ENCODE peak calls at places on chromosomes 2 and 18, in eight cellular contexts. One of them, this sample, is unnamed.

GRCh38 chr2:234026111-234026510 is 24.4 kb upstream of the SPP2 start:
- DNase-seq in activated CD8-positive, alpha-beta T cell treated with anti-CD3 and anti-CD28 coated beads for 36 hours: no peak
- DNase-seq in body of pancreas: no peak
- DNase-seq in stimulated activated CD4-positive, alpha-beta T cell treated with anti-CD3 and anti-CD28 coated beads, Interleukin-2, amount 100 ng/mL, for 24 hours: no peak
- DNase-seq in Peyer's patch: no peak
- DNase-seq in NCI-H1417: peak; percentile 21
- DNase-seq in MCF 10A: no peak
- DNase-seq in NCI-H1694: no peak
- DNase-seq in this sample: no peak

GRCh38 chr18:40685241-40685640 is 1269.8 kb upstream of the PIK3C3 start:
- DNase-seq in NCI-H1694: no peak
- DNase-seq in activated CD8-positive, alpha-beta T cell treated with anti-CD3 and anti-CD28 coated beads for 36 hours: no peak
- DNase-seq in stimulated activated CD4-positive, alpha-beta T cell treated with anti-CD3 and anti-CD28 coated beads, Interleukin-2, amount 100 ng/mL, for 24 hours: no peak
- DNase-seq in body of pancreas: no peak
- DNase-seq in Peyer's patch: no peak
- DNase-seq in MCF 10A: no peak
- DNase-seq in NCI-H1417: no peak
- DNase-seq in this sample: no peak

GRCh38 chr2:148896116-148896515 is 21.1 kb downstream of the KIF5C start:
- DNase-seq in stimulated activated CD4-positive, alpha-beta T cell treated with anti-CD3 and anti-CD28 coated beads, Interleukin-2, amount 100 ng/mL, for 24 hours: no peak
- DNase-seq in body of pancreas: no peak
- DNase-seq in Peyer's patch: no peak
- DNase-seq in NCI-H1417: no peak
- DNase-seq in NCI-H1694: no peak
- DNase-seq in activated CD8-positive, alpha-beta T cell treated with anti-CD3 and anti-CD28 coated beads for 36 hours: no peak
- DNase-seq in MCF 10A: no peak
- DNase-seq in this sample: no peak

GRCh38 chr2:60745761-60746160 is 10.3 kb upstream of the PAPOLG start:
- DNase-seq in MCF 10A: no peak
- DNase-seq in stimulated activated CD4-positive, alpha-beta T cell treated with anti-CD3 and anti-CD28 coated beads, Interleukin-2, amount 100 ng/mL, for 24 hours: no peak
- DNase-seq in Peyer's patch: no peak
- DNase-seq in NCI-H1694: no peak
- DNase-seq in activated CD8-positive, alpha-beta T cell treated with anti-CD3 and anti-CD28 coated beads for 36 hours: peak; percentile 31
- DNase-seq in body of pancreas: no peak
- DNase-seq in NCI-H1417: no peak
- DNase-seq in this sample: no peak

GRCh38 chr2:42922790-42923631 is 130.6 kb upstream of the HAAO start:
- DNase-seq in MCF 10A: peak; percentile 76
- DNase-seq in body of pancreas: no peak
- DNase-seq in Peyer's patch: no peak
- DNase-seq in activated CD8-positive, alpha-beta T cell treated with anti-CD3 and anti-CD28 coated beads for 36 hours: no peak
- DNase-seq in NCI-H1417: no peak
- DNase-seq in NCI-H1694: no peak
- DNase-seq in stimulated activated CD4-positive, alpha-beta T cell treated with anti-CD3 and anti-CD28 coated beads, Interleukin-2, amount 100 ng/mL, for 24 hours: no peak
- DNase-seq in this sample: no peak

GRCh38 chr2:239291505-239292350 is 109.1 kb downstream of the HDAC4 start:
- DNase-seq in NCI-H1694: no peak
- DNase-seq in stimulated activated CD4-positive, alpha-beta T cell treated with anti-CD3 and anti-CD28 coated beads, Interleukin-2, amount 100 ng/mL, for 24 hours: no peak
- DNase-seq in NCI-H1417: peak; percentile 55
- DNase-seq in Peyer's patch: peak; percentile 55
- DNase-seq in MCF 10A: no peak
- DNase-seq in body of pancreas: no peak
- DNase-seq in activated CD8-positive, alpha-beta T cell treated with anti-CD3 and anti-CD28 coated beads for 36 hours: no peak
- DNase-seq in this sample: no peak

GRCh38 chr2:9753665-9754531 is 89.4 kb upstream of the TAF1B start:
- DNase-seq in Peyer's patch: peak; percentile 66
- DNase-seq in body of pancreas: no peak
- DNase-seq in NCI-H1694: no peak
- DNase-seq in stimulated activated CD4-positive, alpha-beta T cell treated with anti-CD3 and anti-CD28 coated beads, Interleukin-2, amount 100 ng/mL, for 24 hours: peak; percentile 72
- DNase-seq in NCI-H1417: no peak
- DNase-seq in MCF 10A: peak; percentile 77
- DNase-seq in activated CD8-positive, alpha-beta T cell treated with anti-CD3 and anti-CD28 coated beads for 36 hours: peak; percentile 77
- DNase-seq in this sample: no peak

GRCh38 chr2:117982376-117983033 is 31.4 kb downstream of the CCDC93 start:
- DNase-seq in Peyer's patch: no peak
- DNase-seq in NCI-H1694: no peak
- DNase-seq in MCF 10A: no peak
- DNase-seq in stimulated activated CD4-positive, alpha-beta T cell treated with anti-CD3 and anti-CD28 coated beads, Interleukin-2, amount 100 ng/mL, for 24 hours: no peak
- DNase-seq in activated CD8-positive, alpha-beta T cell treated with anti-CD3 and anti-CD28 coated beads for 36 hours: no peak
- DNase-seq in NCI-H1417: no peak
- DNase-seq in body of pancreas: no peak
- DNase-seq in this sample: no peak

GRCh38 chr2:186486651-186487647 is 889 bp downstream of the ZC3H15 start:
- DNase-seq in MCF 10A: peak; percentile 47
- DNase-seq in Peyer's patch: no peak
- DNase-seq in activated CD8-positive, alpha-beta T cell treated with anti-CD3 and anti-CD28 coated beads for 36 hours: no peak
- DNase-seq in NCI-H1417: no peak
- DNase-seq in body of pancreas: no peak
- DNase-seq in NCI-H1694: no peak
- DNase-seq in stimulated activated CD4-positive, alpha-beta T cell treated with anti-CD3 and anti-CD28 coated beads, Interleukin-2, amount 100 ng/mL, for 24 hours: no peak
- DNase-seq in this sample: no peak

GRCh38 chr2:175036582-175037018 is 31.4 kb upstream of the CHN1 start:
- DNase-seq in NCI-H1694: no peak
- DNase-seq in Peyer's patch: no peak
- DNase-seq in stimulated activated CD4-positive, alpha-beta T cell treated with anti-CD3 and anti-CD28 coated beads, Interleukin-2, amount 100 ng/mL, for 24 hours: no peak
- DNase-seq in activated CD8-positive, alpha-beta T cell treated with anti-CD3 and anti-CD28 coated beads for 36 hours: no peak
- DNase-seq in body of pancreas: no peak
- DNase-seq in MCF 10A: peak; percentile 45
- DNase-seq in NCI-H1417: no peak
- DNase-seq in this sample: no peak

GRCh38 chr2:105324732-105325131 is 4.8 kb downstream of the TGFBRAP1 start:
- DNase-seq in NCI-H1694: no peak
- DNase-seq in activated CD8-positive, alpha-beta T cell treated with anti-CD3 and anti-CD28 coated beads for 36 hours: no peak
- DNase-seq in MCF 10A: peak; percentile 17
- DNase-seq in body of pancreas: no peak
- DNase-seq in NCI-H1417: no peak
- DNase-seq in stimulated activated CD4-positive, alpha-beta T cell treated with anti-CD3 and anti-CD28 coated beads, Interleukin-2, amount 100 ng/mL, for 24 hours: no peak
- DNase-seq in Peyer's patch: no peak
- DNase-seq in this sample: peak; percentile 45

GRCh38 chr2:102251042-102251848 is 60.1 kb upstream of the IL1RL1 start:
- DNase-seq in NCI-H1694: no peak
- DNase-seq in body of pancreas: peak; percentile 40
- DNase-seq in MCF 10A: no peak
- DNase-seq in activated CD8-positive, alpha-beta T cell treated with anti-CD3 and anti-CD28 coated beads for 36 hours: peak; percentile 75
- DNase-seq in NCI-H1417: no peak
- DNase-seq in Peyer's patch: peak; percentile 72
- DNase-seq in stimulated activated CD4-positive, alpha-beta T cell treated with anti-CD3 and anti-CD28 coated beads, Interleukin-2, amount 100 ng/mL, for 24 hours: peak; percentile 77
- DNase-seq in this sample: no peak

GRCh38 chr2:132424526-132425121 is 8.0 kb downstream of the GPR39 start:
- DNase-seq in NCI-H1694: no peak
- DNase-seq in Peyer's patch: no peak
- DNase-seq in MCF 10A: no peak
- DNase-seq in stimulated activated CD4-positive, alpha-beta T cell treated with anti-CD3 and anti-CD28 coated beads, Interleukin-2, amount 100 ng/mL, for 24 hours: no peak
- DNase-seq in body of pancreas: peak; percentile 31
- DNase-seq in NCI-H1417: no peak
- DNase-seq in activated CD8-positive, alpha-beta T cell treated with anti-CD3 and anti-CD28 coated beads for 36 hours: no peak
- DNase-seq in this sample: peak; percentile 47

GRCh38 chr2:189285962-189286648 is 106.5 kb upstream of the COL5A2 start:
- DNase-seq in stimulated activated CD4-positive, alpha-beta T cell treated with anti-CD3 and anti-CD28 coated beads, Interleukin-2, amount 100 ng/mL, for 24 hours: no peak
- DNase-seq in Peyer's patch: no peak
- DNase-seq in body of pancreas: no peak
- DNase-seq in activated CD8-positive, alpha-beta T cell treated with anti-CD3 and anti-CD28 coated beads for 36 hours: no peak
- DNase-seq in NCI-H1694: no peak
- DNase-seq in MCF 10A: peak; percentile 76
- DNase-seq in NCI-H1417: peak; percentile 0
- DNase-seq in this sample: peak; percentile 81

GRCh38 chr2:36489296-36489695 is 108.7 kb downstream of the FEZ2 start:
- DNase-seq in NCI-H1694: no peak
- DNase-seq in NCI-H1417: no peak
- DNase-seq in Peyer's patch: no peak
- DNase-seq in MCF 10A: peak; percentile 55
- DNase-seq in body of pancreas: no peak
- DNase-seq in stimulated activated CD4-positive, alpha-beta T cell treated with anti-CD3 and anti-CD28 coated beads, Interleukin-2, amount 100 ng/mL, for 24 hours: no peak
- DNase-seq in activated CD8-positive, alpha-beta T cell treated with anti-CD3 and anti-CD28 coated beads for 36 hours: no peak
- DNase-seq in this sample: no peak

GRCh38 chr2:2229898-2230817 is 100.9 kb downstream of the MYT1L start:
- DNase-seq in NCI-H1694: peak; percentile 81
- DNase-seq in Peyer's patch: no peak
- DNase-seq in activated CD8-positive, alpha-beta T cell treated with anti-CD3 and anti-CD28 coated beads for 36 hours: no peak
- DNase-seq in stimulated activated CD4-positive, alpha-beta T cell treated with anti-CD3 and anti-CD28 coated beads, Interleukin-2, amount 100 ng/mL, for 24 hours: no peak
- DNase-seq in NCI-H1417: peak; percentile 53
- DNase-seq in MCF 10A: no peak
- DNase-seq in body of pancreas: peak; percentile 46
- DNase-seq in this sample: no peak

GRCh38 chr2:239676716-239677454 is 276.1 kb upstream of the HDAC4 start:
- DNase-seq in Peyer's patch: no peak
- DNase-seq in NCI-H1417: no peak
- DNase-seq in activated CD8-positive, alpha-beta T cell treated with anti-CD3 and anti-CD28 coated beads for 36 hours: no peak
- DNase-seq in NCI-H1694: no peak
- DNase-seq in body of pancreas: no peak
- DNase-seq in stimulated activated CD4-positive, alpha-beta T cell treated with anti-CD3 and anti-CD28 coated beads, Interleukin-2, amount 100 ng/mL, for 24 hours: no peak
- DNase-seq in MCF 10A: no peak
- DNase-seq in this sample: no peak

GRCh38 chr2:226514895-226515294 is 284.7 kb downstream of the IRS1 start:
- DNase-seq in activated CD8-positive, alpha-beta T cell treated with anti-CD3 and anti-CD28 coated beads for 36 hours: no peak
- DNase-seq in MCF 10A: peak; percentile 55
- DNase-seq in Peyer's patch: no peak
- DNase-seq in stimulated activated CD4-positive, alpha-beta T cell treated with anti-CD3 and anti-CD28 coated beads, Interleukin-2, amount 100 ng/mL, for 24 hours: no peak
- DNase-seq in body of pancreas: no peak
- DNase-seq in NCI-H1694: no peak
- DNase-seq in NCI-H1417: no peak
- DNase-seq in this sample: no peak

GRCh38 chr2:148756292-148756975 is 111.9 kb downstream of the EPC2 start:
- DNase-seq in NCI-H1417: no peak
- DNase-seq in NCI-H1694: no peak
- DNase-seq in MCF 10A: peak; percentile 67
- DNase-seq in body of pancreas: no peak
- DNase-seq in activated CD8-positive, alpha-beta T cell treated with anti-CD3 and anti-CD28 coated beads for 36 hours: no peak
- DNase-seq in stimulated activated CD4-positive, alpha-beta T cell treated with anti-CD3 and anti-CD28 coated beads, Interleukin-2, amount 100 ng/mL, for 24 hours: no peak
- DNase-seq in Peyer's patch: no peak
- DNase-seq in this sample: no peak

GRCh38 chr18:35089382-35089781 is 48.2 kb downstream of the MAPRE2 start:
- DNase-seq in NCI-H1694: no peak
- DNase-seq in MCF 10A: no peak
- DNase-seq in NCI-H1417: no peak
- DNase-seq in stimulated activated CD4-positive, alpha-beta T cell treated with anti-CD3 and anti-CD28 coated beads, Interleukin-2, amount 100 ng/mL, for 24 hours: no peak
- DNase-seq in body of pancreas: no peak
- DNase-seq in Peyer's patch: no peak
- DNase-seq in activated CD8-positive, alpha-beta T cell treated with anti-CD3 and anti-CD28 coated beads for 36 hours: no peak
- DNase-seq in this sample: no peak

GRCh38 chr2:223001831-223002230 is 50.2 kb upstream of the KCNE4 start:
- DNase-seq in NCI-H1417: no peak
- DNase-seq in MCF 10A: no peak
- DNase-seq in activated CD8-positive, alpha-beta T cell treated with anti-CD3 and anti-CD28 coated beads for 36 hours: no peak
- DNase-seq in Peyer's patch: no peak
- DNase-seq in body of pancreas: no peak
- DNase-seq in stimulated activated CD4-positive, alpha-beta T cell treated with anti-CD3 and anti-CD28 coated beads, Interleukin-2, amount 100 ng/mL, for 24 hours: no peak
- DNase-seq in NCI-H1694: no peak
- DNase-seq in this sample: peak; percentile 11

GRCh38 chr2:33322099-33322498 is 154.3 kb upstream of the RASGRP3 start:
- DNase-seq in NCI-H1694: no peak
- DNase-seq in activated CD8-positive, alpha-beta T cell treated with anti-CD3 and anti-CD28 coated beads for 36 hours: peak; percentile 8
- DNase-seq in stimulated activated CD4-positive, alpha-beta T cell treated with anti-CD3 and anti-CD28 coated beads, Interleukin-2, amount 100 ng/mL, for 24 hours: no peak
- DNase-seq in body of pancreas: peak; percentile 19
- DNase-seq in MCF 10A: no peak
- DNase-seq in NCI-H1417: no peak
- DNase-seq in Peyer's patch: peak; percentile 47
- DNase-seq in this sample: no peak

GRCh38 chr2:12232876-12233275 is 483.9 kb upstream of the TRIB2 start:
- DNase-seq in NCI-H1417: no peak
- DNase-seq in NCI-H1694: no peak
- DNase-seq in MCF 10A: no peak
- DNase-seq in body of pancreas: no peak
- DNase-seq in stimulated activated CD4-positive, alpha-beta T cell treated with anti-CD3 and anti-CD28 coated beads, Interleukin-2, amount 100 ng/mL, for 24 hours: no peak
- DNase-seq in activated CD8-positive, alpha-beta T cell treated with anti-CD3 and anti-CD28 coated beads for 36 hours: no peak
- DNase-seq in Peyer's patch: no peak
- DNase-seq in this sample: no peak

GRCh38 chr2:221399183-221399582 is 172.9 kb downstream of the EPHA4 start:
- DNase-seq in stimulated activated CD4-positive, alpha-beta T cell treated with anti-CD3 and anti-CD28 coated beads, Interleukin-2, amount 100 ng/mL, for 24 hours: no peak
- DNase-seq in activated CD8-positive, alpha-beta T cell treated with anti-CD3 and anti-CD28 coated beads for 36 hours: no peak
- DNase-seq in NCI-H1694: no peak
- DNase-seq in NCI-H1417: no peak
- DNase-seq in body of pancreas: no peak
- DNase-seq in Peyer's patch: no peak
- DNase-seq in MCF 10A: no peak
- DNase-seq in this sample: no peak

GRCh38 chr2:20559277-20559676 is 91.6 kb downstream of the HS1BP3 start:
- DNase-seq in body of pancreas: no peak
- DNase-seq in stimulated activated CD4-positive, alpha-beta T cell treated with anti-CD3 and anti-CD28 coated beads, Interleukin-2, amount 100 ng/mL, for 24 hours: no peak
- DNase-seq in NCI-H1694: no peak
- DNase-seq in activated CD8-positive, alpha-beta T cell treated with anti-CD3 and anti-CD28 coated beads for 36 hours: no peak
- DNase-seq in MCF 10A: no peak
- DNase-seq in NCI-H1417: no peak
- DNase-seq in Peyer's patch: no peak
- DNase-seq in this sample: no peak

GRCh38 chr2:99803846-99804245 is 314.0 kb upstream of the REV1 start:
- DNase-seq in MCF 10A: no peak
- DNase-seq in Peyer's patch: no peak
- DNase-seq in stimulated activated CD4-positive, alpha-beta T cell treated with anti-CD3 and anti-CD28 coated beads, Interleukin-2, amount 100 ng/mL, for 24 hours: no peak
- DNase-seq in NCI-H1417: no peak
- DNase-seq in NCI-H1694: no peak
- DNase-seq in body of pancreas: no peak
- DNase-seq in activated CD8-positive, alpha-beta T cell treated with anti-CD3 and anti-CD28 coated beads for 36 hours: no peak
- DNase-seq in this sample: no peak

GRCh38 chr2:197673606-197674005 is 1.8 kb downstream of the RFTN2 start:
- DNase-seq in activated CD8-positive, alpha-beta T cell treated with anti-CD3 and anti-CD28 coated beads for 36 hours: no peak
- DNase-seq in Peyer's patch: no peak
- DNase-seq in stimulated activated CD4-positive, alpha-beta T cell treated with anti-CD3 and anti-CD28 coated beads, Interleukin-2, amount 100 ng/mL, for 24 hours: no peak
- DNase-seq in body of pancreas: no peak
- DNase-seq in NCI-H1417: no peak
- DNase-seq in MCF 10A: no peak
- DNase-seq in NCI-H1694: no peak
- DNase-seq in this sample: no peak

GRCh38 chr2:212816267-212816666 is 277.7 kb upstream of the ERBB4 start:
- DNase-seq in NCI-H1694: no peak
- DNase-seq in Peyer's patch: no peak
- DNase-seq in MCF 10A: no peak
- DNase-seq in stimulated activated CD4-positive, alpha-beta T cell treated with anti-CD3 and anti-CD28 coated beads, Interleukin-2, amount 100 ng/mL, for 24 hours: no peak
- DNase-seq in body of pancreas: no peak
- DNase-seq in activated CD8-positive, alpha-beta T cell treated with anti-CD3 and anti-CD28 coated beads for 36 hours: no peak
- DNase-seq in NCI-H1417: no peak
- DNase-seq in this sample: no peak

GRCh38 chr18:23302852-23303527 is 150.1 kb upstream of the RIOK3 start:
- DNase-seq in activated CD8-positive, alpha-beta T cell treated with anti-CD3 and anti-CD28 coated beads for 36 hours: no peak
- DNase-seq in Peyer's patch: no peak
- DNase-seq in stimulated activated CD4-positive, alpha-beta T cell treated with anti-CD3 and anti-CD28 coated beads, Interleukin-2, amount 100 ng/mL, for 24 hours: no peak
- DNase-seq in MCF 10A: peak; percentile 64
- DNase-seq in NCI-H1694: no peak
- DNase-seq in NCI-H1417: no peak
- DNase-seq in body of pancreas: no peak
- DNase-seq in this sample: peak; percentile 90

GRCh38 chr2:190514676-190515075 is 19.8 kb downstream of the NEMP2 start:
- DNase-seq in MCF 10A: no peak
- DNase-seq in NCI-H1694: no peak
- DNase-seq in body of pancreas: no peak
- DNase-seq in Peyer's patch: no peak
- DNase-seq in activated CD8-positive, alpha-beta T cell treated with anti-CD3 and anti-CD28 coated beads for 36 hours: no peak
- DNase-seq in stimulated activated CD4-positive, alpha-beta T cell treated with anti-CD3 and anti-CD28 coated beads, Interleukin-2, amount 100 ng/mL, for 24 hours: no peak
- DNase-seq in NCI-H1417: no peak
- DNase-seq in this sample: no peak

GRCh38 chr18:11850821-11851155 is 425 bp upstream of the CHMP1B start:
- DNase-seq in Peyer's patch: no peak
- DNase-seq in NCI-H1694: no peak
- DNase-seq in MCF 10A: no peak
- DNase-seq in NCI-H1417: no peak
- DNase-seq in activated CD8-positive, alpha-beta T cell treated with anti-CD3 and anti-CD28 coated beads for 36 hours: no peak
- DNase-seq in body of pancreas: no peak
- DNase-seq in stimulated activated CD4-positive, alpha-beta T cell treated with anti-CD3 and anti-CD28 coated beads, Interleukin-2, amount 100 ng/mL, for 24 hours: no peak
- DNase-seq in this sample: peak; percentile 79

GRCh38 chr2:132721938-132722337 is 51.9 kb upstream of the LYPD1 start:
- DNase-seq in activated CD8-positive, alpha-beta T cell treated with anti-CD3 and anti-CD28 coated beads for 36 hours: no peak
- DNase-seq in stimulated activated CD4-positive, alpha-beta T cell treated with anti-CD3 and anti-CD28 coated beads, Interleukin-2, amount 100 ng/mL, for 24 hours: no peak
- DNase-seq in Peyer's patch: no peak
- DNase-seq in body of pancreas: no peak
- DNase-seq in MCF 10A: peak; percentile 4
- DNase-seq in NCI-H1417: no peak
- DNase-seq in NCI-H1694: no peak
- DNase-seq in this sample: no peak

GRCh38 chr2:199495147-199495546 is 37.4 kb upstream of the SATB2 start:
- DNase-seq in MCF 10A: peak; percentile 67
- DNase-seq in NCI-H1417: no peak
- DNase-seq in NCI-H1694: no peak
- DNase-seq in activated CD8-positive, alpha-beta T cell treated with anti-CD3 and anti-CD28 coated beads for 36 hours: no peak
- DNase-seq in stimulated activated CD4-positive, alpha-beta T cell treated with anti-CD3 and anti-CD28 coated beads, Interleukin-2, amount 100 ng/mL, for 24 hours: no peak
- DNase-seq in body of pancreas: no peak
- DNase-seq in Peyer's patch: no peak
- DNase-seq in this sample: no peak

GRCh38 chr2:37934591-37935513 is 9.8 kb downstream of the RMDN2 start:
- DNase-seq in activated CD8-positive, alpha-beta T cell treated with anti-CD3 and anti-CD28 coated beads for 36 hours: no peak
- DNase-seq in stimulated activated CD4-positive, alpha-beta T cell treated with anti-CD3 and anti-CD28 coated beads, Interleukin-2, amount 100 ng/mL, for 24 hours: no peak
- DNase-seq in body of pancreas: no peak
- DNase-seq in NCI-H1417: no peak
- DNase-seq in Peyer's patch: no peak
- DNase-seq in NCI-H1694: no peak
- DNase-seq in MCF 10A: no peak
- DNase-seq in this sample: no peak